ENCODE peak calls at places on chromosomes 4 and X, in seven cellular contexts. Z, B, U, I, X, L and G are unnamed samples.

GRCh38 chrX:10216208-10216607 is 59.4 kb downstream of the CLCN4 start:
- DNase-seq in U (no peak), L (no peak), Z (no peak), X (no peak), B (no peak), I (no peak), G (no peak)

GRCh38 chrX:148813422-148813821 is 313.0 kb downstream of the AFF2 start:
- DNase-seq in L (no peak), B (no peak), I (no peak), X (no peak), Z (no peak), U (no peak), G (no peak)

GRCh38 chrX:101682723-101683122 is 23.1 kb upstream of the ARMCX2 start:
- DNase-seq in L (no peak), B (no peak), U (no peak), Z (no peak), I (no peak), X (no peak), G (no peak)

GRCh38 chr4:156609421-156609820 is 362.2 kb downstream of the PDGFC start:
- DNase-seq in L (peak; percentile 11), I (no peak), U (no peak), Z (no peak), X (no peak), B (no peak), G (no peak)

GRCh38 chr4:169484485-169484884 is 127.9 kb downstream of the NEK1 start:
- DNase-seq in Z (no peak), I (no peak), B (no peak), L (no peak), X (no peak), U (no peak), G (no peak)

GRCh38 chr4:86060341-86060740 is 299.5 kb downstream of the MAPK10 start:
- DNase-seq in U (no peak), I (no peak), L (no peak), B (no peak), X (no peak), Z (no peak), G (no peak)

GRCh38 chr4:182577411-182577810 is 334.2 kb downstream of the TENM3 start:
- DNase-seq in I (no peak), Z (no peak), B (no peak), U (no peak), X (no peak), L (no peak), G (no peak)

GRCh38 chrX:82756272-82756671 is 751.8 kb upstream of the POU3F4 start:
- DNase-seq in X (no peak), Z (no peak), L (no peak), U (no peak), I (no peak), B (no peak), G (no peak)

GRCh38 chr4:84167579-84167978 is 331.5 kb downstream of the NKX6-1 start:
- DNase-seq in U (no peak), I (no peak), B (no peak), Z (no peak), L (no peak), X (no peak), G (no peak)

GRCh38 chr4:37438880-37439279 is 194.3 kb downstream of the NWD2 start:
- DNase-seq in L (no peak), X (no peak), U (no peak), Z (no peak), B (no peak), I (no peak), G (no peak)

GRCh38 chr4:25448379-25449109 is 71.5 kb downstream of the ANAPC4 start:
- DNase-seq in Z (no peak), I (no peak), L (no peak), U (no peak), B (no peak), X (no peak), G (no peak)

GRCh38 chr4:56684320-56684719 is 3.2 kb upstream of the HOPX start:
- DNase-seq in U (no peak), X (no peak), B (no peak), L (no peak), Z (no peak), I (no peak), G (no peak)

GRCh38 chr4:185773419-185773818 is 38.6 kb downstream of the SORBS2 start:
- DNase-seq in U (no peak), L (peak; percentile 57), Z (peak; percentile 66), I (no peak), X (no peak), B (peak; percentile 83), G (no peak)

GRCh38 chrX:116284383-116284782 is 113.8 kb downstream of the AGTR2 start:
- DNase-seq in Z (no peak), L (no peak), B (no peak), U (no peak), I (no peak), X (no peak), G (no peak)

GRCh38 chr4:24824720-24825119 is 29.3 kb downstream of the SOD3 start:
- DNase-seq in L (no peak), U (no peak), Z (no peak), B (no peak), X (no peak), I (no peak), G (no peak)

DNA sequence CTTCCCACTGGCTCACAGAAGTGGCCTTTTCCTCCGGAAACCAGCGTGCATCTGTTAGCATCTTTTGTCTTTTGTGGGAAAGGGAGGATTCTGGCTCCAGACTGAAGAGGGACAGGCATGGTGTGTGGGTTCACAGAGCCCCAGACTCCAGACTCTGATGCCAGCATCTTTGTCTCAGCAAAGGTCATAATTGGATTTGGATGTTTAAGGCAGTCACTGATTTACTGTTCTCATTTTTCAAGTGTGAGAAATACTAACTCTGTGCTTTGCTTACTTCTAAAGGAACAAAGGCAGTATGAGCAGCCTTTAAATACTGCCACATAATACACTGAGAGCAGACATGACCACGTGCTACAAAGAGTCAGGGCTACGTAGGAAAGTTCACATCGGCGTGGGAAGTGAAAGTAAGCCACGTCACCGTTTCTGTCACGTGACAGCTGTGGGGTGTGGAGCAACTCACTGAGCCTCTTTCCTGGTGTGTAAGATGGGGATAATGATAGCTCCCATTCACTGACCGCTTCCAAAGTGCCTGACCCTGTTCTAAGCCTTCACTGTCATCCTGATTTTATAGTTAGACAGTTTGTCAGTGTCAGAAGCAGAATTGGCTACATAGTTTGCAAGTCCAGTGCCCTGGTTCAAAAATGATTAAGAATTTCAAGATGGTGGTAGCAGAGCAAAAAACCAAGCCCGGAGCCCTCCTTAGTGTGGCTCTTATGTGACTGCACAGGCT is 24.8 kb upstream of the TMSB4X start:
- DNase-seq in B (peak; percentile 69), U (peak; percentile 83), L (peak; percentile 77), X (peak; percentile 95), Z (peak; percentile 83), I (peak; percentile 94), G (peak; percentile 84)
- TF ChIP-seq POLR2A in B (peak; percentile 50), U (no peak), L (peak; percentile 20), X (no peak), Z (no peak), I (peak; percentile 40), G (no peak)

DNA sequence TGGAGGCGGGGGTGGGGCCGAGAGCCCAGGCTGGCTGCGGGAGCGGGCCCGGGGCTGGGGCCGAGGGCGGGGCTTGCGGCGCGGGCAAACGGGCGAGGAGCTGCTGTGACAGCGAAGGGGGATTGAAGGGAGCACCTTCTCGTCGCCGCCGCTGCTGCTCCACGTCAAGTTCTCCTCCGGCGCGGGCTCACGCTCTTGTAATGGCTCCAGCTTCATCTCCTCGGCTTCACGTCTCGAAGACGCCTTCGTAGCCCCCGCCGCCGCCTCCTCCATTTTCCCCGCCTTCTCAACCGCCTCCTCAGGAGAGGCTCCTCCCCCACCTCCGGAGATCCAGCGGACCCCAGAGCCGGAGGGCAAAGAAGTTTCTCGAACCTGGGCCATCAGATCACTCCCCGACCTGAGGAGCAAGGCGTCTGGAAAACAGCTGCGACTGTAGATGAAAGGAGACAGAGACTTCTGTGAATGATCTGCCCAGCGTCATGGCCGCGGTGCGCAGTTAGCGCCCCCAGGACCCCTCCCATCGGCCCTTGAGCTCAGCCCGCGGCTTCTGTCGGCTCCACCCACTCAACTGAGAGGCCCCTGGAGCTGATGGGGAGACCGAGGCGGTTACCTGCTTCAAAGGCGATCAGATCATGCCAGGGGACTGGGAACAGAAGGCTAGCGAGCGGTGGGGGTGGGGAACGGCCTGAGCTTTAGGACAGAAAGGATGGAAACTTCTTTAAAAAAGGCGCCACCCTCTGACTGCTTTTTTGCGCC is 911 bp downstream of the USP51 start:
- DNase-seq in I (peak; percentile 89), X (peak; percentile 64), B (peak; percentile 53), Z (peak; percentile 62), L (peak; percentile 60), U (peak; percentile 61), G (peak; percentile 78)
- TF ChIP-seq POLR2A in I (no peak), X (no peak), B (peak; percentile 47), Z (no peak), L (no peak), U (no peak), G (peak; percentile 45)

GRCh38 chr4:1978226-1978625 is 30.5 kb downstream of the NELFA start:
- DNase-seq in U (no peak), L (no peak), Z (no peak), I (peak; percentile 47), B (no peak), X (no peak), G (no peak)
- TF ChIP-seq POLR2A in U (no peak), L (no peak), Z (no peak), I (no peak), B (no peak), X (no peak), G (no peak)

DNA sequence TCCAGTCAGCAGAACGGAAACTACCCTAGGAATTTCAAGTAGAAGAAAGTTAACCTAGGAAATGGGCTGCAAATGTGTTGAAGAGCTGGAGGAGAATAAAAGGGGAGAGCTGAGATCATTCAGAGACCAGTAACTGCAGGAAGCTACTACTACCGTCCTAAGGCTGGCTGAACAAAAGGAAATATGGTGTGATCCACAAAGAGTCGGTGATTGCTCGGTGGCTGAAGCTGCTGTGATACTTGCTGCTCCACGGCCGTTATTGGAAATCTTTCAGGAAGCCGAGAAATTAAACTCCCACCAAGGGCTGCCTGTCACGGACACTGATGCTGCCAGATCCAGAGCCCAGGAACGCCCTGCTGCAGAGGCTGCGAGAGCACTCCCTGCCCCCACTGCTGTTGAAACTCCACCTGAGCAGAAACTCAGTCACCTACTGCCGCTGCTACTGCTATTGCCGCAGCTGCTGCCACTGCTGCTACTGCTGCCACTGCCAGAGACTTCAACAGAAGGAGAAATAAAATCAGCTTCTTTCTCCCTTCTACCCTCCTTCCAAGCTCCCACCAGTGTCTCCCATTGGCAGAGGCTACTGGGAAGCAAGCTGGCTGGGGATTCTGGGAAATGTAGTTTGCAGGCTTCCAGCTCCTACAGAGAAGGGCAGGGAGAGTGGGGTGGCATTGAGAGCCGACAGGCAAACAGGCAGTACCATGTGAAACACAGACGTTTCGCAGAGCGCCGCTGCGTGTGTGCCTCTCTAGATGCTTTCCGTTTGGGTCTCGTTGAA is 125.9 kb upstream of the ENPP6 start:
- DNase-seq in I (peak; percentile 91), Z (peak; percentile 77), X (peak; percentile 60), U (peak; percentile 78), B (peak; percentile 70), L (peak; percentile 74), G (peak; percentile 76)
- TF ChIP-seq POLR2A in I (peak; percentile 45), Z (no peak), X (peak; percentile 70), U (no peak), B (peak; percentile 76), L (peak; percentile 52), G (no peak)

GRCh38 chrX:47560831-47561652 is at the start of gene ARAF:
- DNase-seq in B (peak; percentile 97), L (peak; percentile 94), I (peak; percentile 96), X (peak; percentile 91), Z (peak; percentile 96), U (peak; percentile 99), G (peak; percentile 98)
- TF ChIP-seq POLR2A in B (peak; percentile 70), L (peak; percentile 76), I (peak; percentile 4), X (peak; percentile 17), Z (no peak), U (peak; percentile 65), G (peak; percentile 81)